ENCODE peak calls at places on chromosomes 11 and 22, in eight cellular contexts. K, W, M, I, O, F, A and T are unnamed samples.

GRCh38 chr11:17643506-17644405 is 75.6 kb upstream of the MYOD1 start:
- DNase-seq in K (no peak), W (no peak), M (no peak), I (no peak), O (peak), F (no peak), A (no peak), T (no peak)

GRCh38 chr22:42281706-42282251 is 11.3 kb upstream of the TCF20 start:
- DNase-seq in K (no peak), W (no peak), M (no peak), I (no peak), O (no peak), F (no peak), A (no peak), T (no peak)

GRCh38 chr11:45472713-45473317 is 186.7 kb upstream of the SYT13 start:
- DNase-seq in K (no peak), W (no peak), M (no peak), I (no peak), O (no peak), F (no peak), A (no peak), T (no peak)

GRCh38 chr11:99425596-99425995 is 404.8 kb downstream of the CNTN5 start:
- DNase-seq in K (no peak), W (no peak), M (no peak), I (no peak), O (no peak), F (no peak), A (no peak), T (no peak)

GRCh38 chr11:102226702-102227101 is 90.6 kb upstream of the BIRC3 start:
- DNase-seq in K (peak), W (no peak), M (no peak), I (no peak), O (no peak), F (no peak), A (no peak), T (peak)

GRCh38 chr11:117923773-117924172 is 5.4 kb downstream of the TMPRSS13 start:
- DNase-seq in K (no peak), W (no peak), M (no peak), I (no peak), O (no peak), F (no peak), A (no peak), T (no peak)

GRCh38 chr22:23533771-23534191 is 46.3 kb downstream of the IGLL1 start:
- DNase-seq in K (no peak), W (peak), M (no peak), I (no peak), O (no peak), F (no peak), A (no peak), T (no peak)

GRCh38 chr11:21582791-21583190 is 610.1 kb upstream of the ANO5 start:
- DNase-seq in K (no peak), W (no peak), M (no peak), I (no peak), O (no peak), F (no peak), A (no peak), T (no peak)

GRCh38 chr11:2390091-2390870 is 10.3 kb upstream of the TSSC4 start:
- DNase-seq in K (no peak), W (no peak), M (no peak), I (no peak), O (no peak), F (no peak), A (peak), T (no peak)

GRCh38 chr11:66739983-66740382 is 11.0 kb upstream of the SPTBN2 start:
- DNase-seq in K (no peak), W (no peak), M (no peak), I (peak), O (no peak), F (no peak), A (no peak), T (no peak)

GRCh38 chr11:94834931-94835330 is 66.8 kb downstream of the AMOTL1 start:
- DNase-seq in K (peak), W (no peak), M (no peak), I (no peak), O (no peak), F (no peak), A (no peak), T (no peak)

GRCh38 chr22:17941501-17942406 is 82.6 kb downstream of the MICAL3 start:
- DNase-seq in K (no peak), W (no peak), M (no peak), I (no peak), O (no peak), F (no peak), A (peak), T (no peak)

GRCh38 chr11:65802841-65803240 is 16.0 kb downstream of the OVOL1 start:
- DNase-seq in K (no peak), W (no peak), M (no peak), I (no peak), O (no peak), F (no peak), A (no peak), T (no peak)

GRCh38 chr11:27423125-27423524 is 49.5 kb downstream of the LGR4 start:
- DNase-seq in K (peak), W (peak), M (peak), I (peak), O (no peak), F (peak), A (no peak), T (peak)

GRCh38 chr22:22928666-22929380 is 41.2 kb downstream of the IGLL5 start:
- DNase-seq in K (peak), W (no peak), M (no peak), I (no peak), O (no peak), F (peak), A (no peak), T (no peak)

GRCh38 chr22:25764270-25765015 is 22.5 kb downstream of the MYO18B start:
- DNase-seq in K (no peak), W (peak), M (no peak), I (no peak), O (peak), F (no peak), A (no peak), T (no peak)

GRCh38 chr11:70603064-70603755 is 204.9 kb downstream of the CTTN start:
- DNase-seq in K (no peak), W (no peak), M (no peak), I (no peak), O (no peak), F (no peak), A (no peak), T (no peak)

GRCh38 chr11:101446726-101447125 is 137.1 kb downstream of the TRPC6 start:
- DNase-seq in K (peak), W (no peak), M (no peak), I (no peak), O (no peak), F (no peak), A (no peak), T (no peak)

DNA sequence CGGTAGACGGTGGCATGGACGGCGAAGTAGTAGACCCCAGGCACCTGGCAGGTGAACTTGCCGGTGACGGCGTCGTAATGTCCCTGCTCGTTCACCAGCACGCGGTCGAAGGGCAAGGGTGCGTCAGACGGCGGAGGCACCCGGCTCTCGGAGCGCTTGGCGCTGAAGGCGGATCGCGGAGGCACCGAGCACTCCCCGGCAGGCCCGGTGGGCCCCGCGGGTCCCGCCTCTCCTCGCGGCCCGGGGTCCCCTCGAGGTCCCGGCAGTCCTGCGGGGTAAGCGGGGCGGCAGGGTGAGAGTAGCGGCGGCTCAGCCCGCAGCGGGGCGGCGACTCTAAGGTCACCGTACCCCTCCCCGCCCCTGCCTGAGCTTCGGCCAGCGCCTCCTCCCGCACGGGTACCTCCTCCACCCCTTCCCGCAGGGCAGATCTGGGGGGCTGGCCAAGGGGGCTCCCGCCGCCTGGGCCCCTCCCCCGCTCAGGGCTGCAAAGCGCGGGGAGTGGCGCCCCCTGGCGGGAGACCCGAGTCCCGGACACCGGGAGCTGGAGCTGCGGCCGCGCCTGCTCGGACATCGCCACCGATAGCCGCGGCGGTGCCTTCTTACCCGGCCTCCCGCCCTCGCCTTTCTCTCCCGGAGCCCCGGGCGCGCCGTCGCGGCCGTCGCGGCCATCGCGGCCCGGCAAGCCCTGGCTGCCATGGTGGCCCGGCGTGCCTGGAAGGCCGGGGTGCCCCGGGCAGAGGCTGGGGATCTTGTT is 925 bp downstream of the C1QTNF5 start:
- DNase-seq in K (peak), W (peak), M (no peak), I (no peak), O (peak), F (peak), A (peak), T (peak)
- H3K4me3 ChIP-seq in K (peak), W (peak), M (peak), I (peak), O (peak), F (peak), A (peak), T (peak)

DNA sequence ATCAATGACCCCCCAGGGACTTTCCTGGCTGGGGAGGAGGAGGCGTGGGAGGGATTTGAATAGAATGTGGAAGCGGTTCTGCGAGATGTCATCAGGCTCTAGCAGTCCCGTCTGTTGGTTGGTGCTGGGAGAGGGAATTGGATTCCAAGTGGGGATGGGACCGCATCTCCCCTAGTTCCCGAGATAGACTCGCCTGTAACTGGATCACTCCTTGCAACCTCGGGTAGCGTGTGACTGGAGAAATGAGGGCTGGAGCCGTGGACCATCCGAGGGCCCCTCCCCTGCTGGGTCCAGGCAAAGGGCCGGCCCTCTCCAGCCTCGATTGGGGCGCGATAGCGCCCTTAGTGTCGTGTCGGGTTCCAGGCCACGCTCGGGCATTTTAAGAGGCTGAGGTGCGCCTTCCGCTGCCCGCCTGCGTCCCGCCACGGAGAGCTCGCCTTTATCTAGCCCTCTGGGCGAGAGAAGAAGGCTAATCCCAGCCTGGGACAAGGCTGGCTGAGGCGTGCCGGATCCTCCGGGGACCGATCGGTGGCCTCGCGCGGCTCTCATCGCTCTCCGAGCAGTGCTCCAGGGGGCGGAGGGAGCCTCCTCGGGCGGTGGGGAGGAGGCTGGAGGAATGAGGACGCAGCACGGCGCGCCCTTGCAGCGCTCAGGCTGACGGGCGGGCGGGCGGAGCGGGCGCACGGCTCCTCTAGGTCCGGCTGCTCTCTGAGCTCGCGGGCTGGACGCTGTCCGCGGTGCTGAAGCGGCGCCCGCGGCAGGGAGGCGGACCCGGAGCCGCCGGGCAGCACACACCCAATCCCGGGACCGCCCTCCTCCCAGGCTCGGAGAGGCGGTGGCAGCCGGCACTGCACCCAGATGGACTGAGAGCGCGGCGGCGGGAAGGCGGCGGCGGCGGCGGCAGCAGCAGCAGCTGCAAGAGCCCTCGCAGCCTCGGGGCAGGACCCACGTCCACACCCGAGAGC is 107.8 kb downstream of the OSBP2 start:
- DNase-seq in K (peak), W (peak), M (peak), I (peak), O (peak), F (peak), A (peak), T (peak)
- H3K4me3 ChIP-seq in K (peak), W (peak), M (peak), I (peak), O (peak), F (peak), A (no peak), T (peak)

DNA sequence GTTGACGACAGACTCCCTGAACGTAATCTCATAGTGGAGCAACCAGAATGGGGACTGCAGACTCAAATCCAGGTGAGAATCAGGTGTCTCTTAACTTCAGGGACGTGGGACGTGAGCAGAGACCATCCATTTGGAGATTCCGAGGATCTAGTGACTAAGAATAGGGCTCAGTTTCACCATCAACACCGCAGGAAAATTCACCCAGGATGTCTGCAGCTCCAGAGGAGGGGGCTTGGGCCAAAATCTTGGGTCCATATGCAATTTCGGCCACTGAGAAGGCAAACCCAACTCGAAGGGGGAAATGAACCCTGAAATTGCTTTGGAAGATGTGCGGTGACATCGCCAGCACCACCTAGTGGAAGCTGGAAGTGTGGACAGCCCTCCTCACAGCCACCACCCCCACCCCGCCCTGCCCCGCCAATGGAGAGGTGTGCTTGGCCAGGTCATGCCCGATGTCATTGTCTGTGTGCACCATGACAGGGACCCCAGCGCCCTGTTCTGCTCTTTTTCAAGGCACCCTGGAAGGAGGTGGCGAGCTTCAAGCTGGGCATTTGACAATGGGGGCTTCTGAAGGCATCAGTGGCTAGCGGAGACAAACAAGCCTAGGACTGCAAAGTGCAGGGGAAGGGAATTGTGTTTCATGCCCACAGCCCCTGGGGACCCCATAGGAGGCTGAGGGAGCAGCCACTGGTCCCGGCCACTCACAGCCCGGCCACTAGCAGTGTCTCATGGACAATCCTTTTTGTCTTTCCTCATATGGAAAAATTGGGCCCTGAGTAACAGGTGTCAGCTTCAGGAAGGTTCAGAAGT is 24.8 kb downstream of the APOL1 start:
- DNase-seq in K (peak), W (peak), M (no peak), I (no peak), O (peak), F (peak), A (peak), T (peak)
- H3K4me3 ChIP-seq in K (no peak), W (peak), M (peak), I (no peak), O (no peak), F (peak), A (no peak), T (no peak)

GRCh38 chr22:44184006-44184405 is 3.3 kb downstream of the PARVG start:
- DNase-seq in K (no peak), W (no peak), M (no peak), I (no peak), O (no peak), F (no peak), A (no peak), T (no peak)

GRCh38 chr22:44180706-44181032 is at the start of gene PARVG:
- DNase-seq in K (no peak), W (peak), M (no peak), I (no peak), O (no peak), F (no peak), A (no peak), T (no peak)

GRCh38 chr22:44181912-44182590 is 1.3 kb downstream of the PARVG start:
- DNase-seq in K (no peak), W (no peak), M (no peak), I (no peak), O (no peak), F (no peak), A (no peak), T (no peak)

GRCh38 chr22:44181033-44181911 is 547 bp downstream of the PARVG start:
- DNase-seq in K (no peak), W (no peak), M (no peak), I (no peak), O (no peak), F (peak), A (no peak), T (no peak)

DNA sequence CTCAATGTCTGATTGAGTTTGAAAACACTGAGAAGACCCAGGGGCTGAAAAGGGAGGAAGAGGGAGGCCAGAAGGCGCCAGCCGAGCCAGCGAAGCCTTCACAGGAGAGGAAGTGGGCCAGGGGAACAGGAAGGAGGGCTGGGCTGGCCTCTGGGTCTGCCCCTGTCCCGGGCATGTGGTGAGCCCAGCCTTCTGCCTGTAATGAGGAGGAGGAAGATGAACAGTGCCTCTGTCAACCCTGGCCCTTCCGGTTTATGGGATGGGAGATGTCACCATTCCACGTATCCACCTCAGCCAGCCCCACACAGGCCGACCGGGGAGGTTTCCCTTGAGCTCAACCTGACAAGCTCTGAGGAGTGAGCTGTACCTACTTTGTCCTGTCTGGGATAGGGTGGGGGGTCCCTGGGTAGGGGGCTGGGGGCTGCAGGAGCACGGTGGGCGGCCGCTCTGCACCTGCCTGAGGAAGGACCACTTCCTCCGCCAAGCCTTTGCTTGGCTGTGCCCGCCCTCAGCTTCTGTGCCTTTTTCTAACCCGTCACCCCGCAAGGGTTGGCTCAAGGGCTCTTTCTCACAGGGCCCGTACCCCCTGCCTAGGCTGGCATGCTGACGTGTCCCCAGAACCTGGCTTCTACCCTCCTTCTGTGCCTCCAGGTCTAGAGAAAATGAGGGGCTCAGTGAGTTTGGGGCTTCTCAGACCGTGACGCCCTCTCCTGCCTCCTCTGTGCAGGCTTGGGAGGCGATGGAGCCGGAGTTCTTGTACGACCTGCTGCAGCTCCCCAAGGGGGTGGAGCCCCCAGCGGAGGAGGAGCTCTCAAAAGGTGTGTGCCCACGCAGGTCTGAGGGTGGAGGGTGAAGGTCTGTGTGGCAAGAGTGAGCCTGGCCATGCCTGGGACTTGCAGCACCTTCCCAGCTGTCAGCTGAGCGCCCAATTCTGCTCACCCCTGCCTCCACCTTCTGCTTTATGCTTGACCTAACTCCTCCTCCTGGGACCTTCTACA is 2.2 kb downstream of the PARVG start:
- DNase-seq in K (no peak), W (no peak), M (no peak), I (no peak), O (no peak), F (peak), A (no peak), T (no peak)
- H3K4me3 ChIP-seq in K (no peak), W (no peak), M (peak), I (no peak), O (no peak), F (peak), A (no peak), T (no peak)